ENCODE peak calls at places on chromosomes 6 and 20, in six cellular contexts. C is HCEC 1CT, Y is MM.1S, E is germinal center, D is NCI-H1417 treated with DMSO at 0.1 percent for 48 hours, M is suprapubic skin. T is an unnamed sample.

GRCh38 chr20:22795897-22796296 is 211.5 kb upstream of the FOXA2 start:
- DNase-seq in C (peak; percentile 71), Y (no peak), E (no peak), D (no peak), M (peak; percentile 81), T (no peak)

GRCh38 chr6:42423244-42423643 is 28.5 kb downstream of the TRERF1 start:
- DNase-seq in C (no peak), Y (no peak), E (no peak), D (no peak), M (no peak), T (peak; percentile 66)

GRCh38 chr20:4508773-4509172 is 212.9 kb upstream of the PRND start:
- DNase-seq in C (peak; percentile 28), Y (no peak), E (no peak), D (no peak), M (no peak), T (no peak)

GRCh38 chr6:81169166-81169565 is 583.3 kb downstream of the TENT5A start:
- DNase-seq in C (peak; percentile 18), Y (no peak), E (no peak), D (no peak), M (no peak), T (no peak)

GRCh38 chr6:168895102-168895812 is 358.4 kb downstream of the THBS2 start:
- DNase-seq in C (peak; percentile 46), Y (peak; percentile 52), E (peak; percentile 79), D (no peak), M (peak; percentile 89), T (peak; percentile 21)

GRCh38 chr6:1605822-1606532 is 3.7 kb upstream of the FOXC1 start:
- DNase-seq in C (no peak), Y (no peak), E (no peak), D (no peak), M (no peak), T (no peak)

GRCh38 chr6:7185561-7185960 is 77.8 kb downstream of the RREB1 start:
- DNase-seq in C (no peak), Y (peak; percentile 24), E (no peak), D (no peak), M (no peak), T (no peak)

GRCh38 chr6:159116343-159116742 is 52.9 kb upstream of the FNDC1 start:
- DNase-seq in C (no peak), Y (no peak), E (peak; percentile 56), D (no peak), M (no peak), T (peak; percentile 71)

GRCh38 chr6:99349620-99350141 is at the start of gene FAXC:
- DNase-seq in C (no peak), Y (peak; percentile 43), E (peak; percentile 21), D (no peak), M (no peak), T (peak; percentile 29)